ENCODE peak calls at places on chromosomes 1 and 21, in six cellular contexts. H is lower lobe of right lung; S is heart right ventricle; D is CD8-positive, alpha-beta memory T cell; W is RWPE2; X is left lung. E is an unnamed sample. For H3K4me1, the result is how much of the 10 kb centered on the place peaks cover.

GRCh38 chr1:145994391-145995120 is 1.8 kb downstream of the TXNIP start:
- DNase-seq in X (peak), S (no peak), H (no peak), D (peak), W (no peak), E (no peak)

GRCh38 chr1:86259390-86259789 is 102.8 kb upstream of the COL24A1 start:
- DNase-seq in D (no peak), X (no peak), H (no peak), S (no peak), W (no peak), E (no peak)

GRCh38 chr1:231684333-231685244 is 58.0 kb downstream of the DISC1 start:
- DNase-seq in D (no peak), X (no peak), S (no peak), H (no peak), W (no peak), E (no peak)

GRCh38 chr1:10216148-10216749 is 5.9 kb downstream of the KIF1B start:
- DNase-seq in H (no peak), W (no peak), D (no peak), S (no peak), X (no peak), E (no peak)

GRCh38 chr1:150621497-150622113 is 7.8 kb downstream of the ENSA start:
- DNase-seq in D (peak), H (no peak), W (no peak), S (no peak), X (peak), E (no peak)

GRCh38 chr1:162663086-162663485 is 30.8 kb downstream of the DDR2 start:
- DNase-seq in S (no peak), W (no peak), H (no peak), D (no peak), X (no peak), E (no peak)

GRCh38 chr1:62834400-62834987 is 50.6 kb downstream of the ATG4C start:
- DNase-seq in X (no peak), H (no peak), D (no peak), W (no peak), S (no peak), E (no peak)

GRCh38 chr1:63917571-63918394 is 144.0 kb downstream of the ROR1 start:
- DNase-seq in H (no peak), X (no peak), W (no peak), D (no peak), S (no peak), E (no peak)

GRCh38 chr21:35573472-35574389 is 486.6 kb downstream of the SETD4 start:
- DNase-seq in X (no peak), D (no peak), S (no peak), H (no peak), W (no peak), E (no peak)

GRCh38 chr1:200487650-200488049 is 77.8 kb upstream of the ZNF281 start:
- DNase-seq in X (peak), D (no peak), W (no peak), H (no peak), S (no peak), E (no peak)

GRCh38 chr1:85734961-85735360 is 26.7 kb upstream of the ZNHIT6 start:
- DNase-seq in W (no peak), H (no peak), S (no peak), D (no peak), X (no peak), E (no peak)

GRCh38 chr21:34807881-34808568 is 139.2 kb downstream of the CLIC6 start:
- DNase-seq in W (peak), X (peak), S (no peak), H (peak), D (peak), E (peak)

GRCh38 chr1:95408506-95409136 is 174.6 kb downstream of the RWDD3 start:
- DNase-seq in X (no peak), S (no peak), H (no peak), W (no peak), D (no peak), E (no peak)

GRCh38 chr1:95406279-95406678 is 172.3 kb downstream of the RWDD3 start:
- DNase-seq in D (no peak), H (no peak), X (no peak), W (no peak), S (no peak), E (no peak)

GRCh38 chr1:95409901-95410300 is 175.9 kb downstream of the RWDD3 start:
- DNase-seq in W (no peak), D (no peak), S (no peak), X (no peak), H (no peak), E (no peak)

GRCh38 chr1:95407864-95408291 is 173.9 kb downstream of the RWDD3 start:
- DNase-seq in D (no peak), W (no peak), S (no peak), H (no peak), X (no peak), E (no peak)

DNA sequence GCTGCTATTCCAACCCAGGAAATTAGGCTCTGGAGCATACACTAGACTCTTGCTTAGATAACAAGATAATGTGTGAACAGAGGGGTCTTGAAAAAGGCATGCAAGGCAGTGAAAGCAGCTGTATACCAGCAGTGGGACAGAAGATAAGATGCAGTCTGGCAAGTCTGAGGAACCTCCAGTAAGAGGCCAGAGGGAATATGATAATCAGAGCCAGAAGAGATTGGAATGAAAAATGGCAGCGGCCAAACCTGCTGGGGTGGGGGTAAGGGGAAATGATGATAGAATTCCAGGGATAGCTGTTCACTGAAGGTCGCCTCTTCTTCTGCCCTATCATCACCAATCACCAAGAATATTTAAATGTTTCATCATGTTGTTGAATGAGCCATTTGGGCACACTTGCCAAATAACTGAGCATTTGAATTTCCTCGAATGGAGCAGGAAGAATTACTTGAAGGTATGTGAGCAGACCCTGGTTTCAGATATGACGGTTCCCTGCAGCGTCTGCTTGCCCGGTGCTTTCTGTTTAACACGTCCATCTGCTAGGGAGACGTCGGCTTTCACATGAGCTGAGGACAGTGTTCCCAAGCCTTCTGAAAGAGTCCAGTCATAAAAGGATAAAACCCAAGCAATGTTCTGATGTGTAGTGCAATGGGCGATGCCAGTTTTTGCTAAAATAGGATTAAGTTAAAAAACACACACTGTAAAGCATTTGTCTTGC is 173.3 kb downstream of the RWDD3 start:
- DNase-seq in W (no peak), S (no peak), X (no peak), H (no peak), D (no peak), E (no peak)
- H3K4me3 ChIP-seq in W (no peak), S (no peak), X (no peak), H (no peak), D (no peak), E (no peak)

GRCh38 chr1:219171192-219171935 is 2.3 kb upstream of the LYPLAL1 start:
- DNase-seq in X (no peak), S (no peak), D (no peak), W (no peak), H (no peak), E (no peak)
- H3K4me1 ChIP-seq in X (under half), S (under half), D (under half), W (under half), H (under half), E (under half)

DNA sequence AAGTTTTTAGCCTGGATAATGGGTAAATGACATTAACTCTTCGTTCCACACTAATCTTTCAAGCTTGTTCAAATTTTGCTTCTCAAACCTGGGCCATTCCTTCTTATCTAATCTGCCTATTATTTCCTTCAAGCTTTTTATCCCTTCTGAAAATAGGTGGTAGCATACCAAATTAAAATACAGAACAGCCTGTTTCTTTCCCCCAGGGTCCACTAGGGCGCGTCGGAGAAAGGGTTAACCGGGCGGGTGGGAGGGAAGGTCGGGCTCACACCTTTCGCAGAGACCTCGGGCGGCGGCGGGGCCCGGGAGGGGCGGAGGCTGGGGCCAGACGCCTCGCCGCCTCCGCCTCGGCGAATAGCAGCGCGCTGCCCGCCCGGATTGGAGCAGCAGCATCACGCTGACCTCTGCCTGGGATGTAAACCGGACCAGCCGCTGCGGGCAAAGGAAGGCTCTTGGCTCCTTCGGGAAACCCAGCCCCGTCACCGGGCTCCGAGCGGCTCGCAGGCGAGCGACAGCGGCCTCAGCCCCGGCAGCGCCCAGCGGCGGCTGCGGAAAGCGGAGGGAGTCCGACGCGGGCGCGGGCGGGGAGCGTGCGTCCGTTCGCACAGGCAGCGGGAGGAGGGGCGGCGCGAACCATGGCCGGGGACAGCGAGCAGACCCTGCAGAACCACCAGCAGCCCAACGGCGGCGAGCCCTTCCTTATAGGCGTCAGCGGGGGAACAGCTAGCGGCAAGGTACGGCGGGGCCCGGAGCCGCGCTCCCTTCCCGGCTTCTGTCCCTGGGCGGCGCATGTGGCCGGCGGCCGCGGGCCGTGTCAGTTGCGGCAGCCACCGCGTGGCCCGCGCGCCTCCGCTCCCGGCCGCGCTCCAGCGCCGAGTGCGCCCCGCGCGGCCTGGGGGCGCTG is at the start of gene UCK2:
- DNase-seq in D (peak), W (peak), S (peak), H (peak), X (peak), E (peak)
- H3K4me3 ChIP-seq in D (peak), W (peak), S (peak), H (peak), X (peak), E (peak)

GRCh38 chr1:94526152-94526551 is 15.4 kb downstream of the F3 start:
- DNase-seq in X (no peak), D (no peak), W (no peak), S (no peak), H (no peak), E (no peak)
- H3K4me1 ChIP-seq in X (under half), D (under half), W (under half), S (under half), H (under half), E (under half)

GRCh38 chr1:1352784-1353388 is 3.7 kb upstream of the DVL1 start:
- DNase-seq in S (no peak), D (no peak), X (no peak), H (no peak), W (peak), E (no peak)

GRCh38 chr1:1353389-1354151 is 4.4 kb upstream of the DVL1 start:
- DNase-seq in H (no peak), S (no peak), W (peak), D (no peak), X (no peak), E (no peak)

GRCh38 chr1:1349256-1350012 is at the start of gene DVL1:
- DNase-seq in S (peak), W (no peak), X (peak), D (peak), H (peak), E (peak)

GRCh38 chr1:1354271-1355247 is 3.8 kb downstream of the MXRA8 start:
- DNase-seq in S (peak), H (no peak), X (no peak), W (peak), D (no peak), E (no peak)

DNA sequence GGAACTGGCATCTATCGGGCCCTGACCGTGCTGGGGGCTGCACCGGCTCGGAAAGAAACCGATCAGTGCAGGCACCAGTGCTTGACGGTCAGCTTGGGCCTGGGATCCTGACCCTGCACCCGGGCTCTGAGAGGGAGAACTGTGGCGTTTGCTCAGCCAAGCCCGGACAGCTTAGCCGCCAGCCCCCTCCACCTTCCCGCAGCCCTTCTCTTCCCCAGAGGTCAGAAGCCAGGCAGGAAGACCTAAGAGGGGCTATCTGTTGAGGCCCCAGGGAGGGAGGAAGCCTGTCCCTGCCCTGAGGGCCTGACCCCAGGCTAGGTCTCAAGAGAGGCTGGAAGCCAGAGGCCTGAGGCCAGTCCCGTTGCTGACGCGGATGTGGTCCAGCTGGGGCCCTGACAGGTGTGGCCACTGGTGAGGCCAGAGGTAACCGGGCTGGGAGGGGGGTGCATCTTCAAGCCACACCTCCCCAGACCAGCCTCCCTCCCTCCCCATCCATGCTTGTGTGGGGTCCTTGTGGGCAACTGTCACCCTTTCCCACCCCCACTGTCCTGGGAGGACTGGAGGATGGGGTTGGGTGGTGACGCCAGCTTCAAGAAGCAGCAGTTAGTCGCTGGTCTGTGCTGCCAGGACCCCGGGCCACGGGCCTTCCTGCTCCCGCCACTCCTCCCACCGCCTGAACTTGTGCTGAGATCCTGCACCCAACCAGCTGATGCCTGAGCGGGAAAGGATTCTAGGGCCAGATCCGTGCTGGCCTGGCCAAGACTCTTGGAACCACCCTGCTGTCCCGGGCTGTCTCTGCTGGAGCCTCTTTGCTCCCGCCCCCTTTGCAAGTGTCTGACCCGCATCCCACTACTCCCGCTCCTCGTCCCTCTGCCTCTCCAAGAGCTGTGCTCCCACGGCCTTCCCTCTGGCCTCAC is 2.6 kb upstream of the DVL1 start:
- DNase-seq in S (peak), H (no peak), X (no peak), W (peak), D (no peak), E (no peak)
- H3K4me3 ChIP-seq in S (peak), H (peak), X (no peak), W (no peak), D (no peak), E (no peak)

GRCh38 chr1:66335125-66335524 is 198.8 kb upstream of the SGIP1 start:
- DNase-seq in X (no peak), H (no peak), S (no peak), W (no peak), D (no peak), E (no peak)
- H3K4me1 ChIP-seq in X (half or more), H (half or more), S (half or more), W (under half), D (under half), E (half or more)

GRCh38 chr1:174964261-174964984 is 35.3 kb upstream of the CACYBP start:
- DNase-seq in W (no peak), X (no peak), S (no peak), D (peak), H (no peak), E (no peak)

GRCh38 chr1:174965006-174965971 is 34.5 kb upstream of the CACYBP start:
- DNase-seq in D (peak), H (no peak), S (no peak), X (peak), W (no peak), E (no peak)

GRCh38 chr1:174967845-174968705 is 31.7 kb upstream of the CACYBP start:
- DNase-seq in X (no peak), S (no peak), D (no peak), W (no peak), H (no peak), E (no peak)

GRCh38 chr1:174963547-174964125 is 36.1 kb upstream of the CACYBP start:
- DNase-seq in H (no peak), D (no peak), S (no peak), W (no peak), X (no peak), E (no peak)

GRCh38 chr1:174966000-174966572 is 33.7 kb upstream of the CACYBP start:
- DNase-seq in D (no peak), W (no peak), H (no peak), S (no peak), X (no peak), E (no peak)
- H3K4me3 ChIP-seq in D (peak), W (no peak), H (peak), S (peak), X (no peak), E (peak)

E was measured in spleen.